ENCODE peak calls at places on chromosomes 7 and 10, in eight cellular contexts. Q, U, I, X, F, W, G and O are unnamed samples.

GRCh38 chr7:25858562-25859411 is 293.2 kb upstream of the NFE2L3 start:
- DNase-seq in Q (no peak), F (no peak), I (no peak), X (no peak), G (no peak), U (no peak), W (no peak), O (no peak)

GRCh38 chr10:126060232-126060935 is 164.0 kb downstream of the FANK1 start:
- DNase-seq in U (peak), F (no peak), G (no peak), I (peak), X (no peak), Q (no peak), W (peak), O (no peak)

GRCh38 chr10:48282829-48283228 is 8.3 kb upstream of the FRMPD2 start:
- DNase-seq in Q (no peak), U (no peak), G (no peak), F (no peak), X (no peak), W (no peak), I (no peak), O (no peak)

GRCh38 chr7:119562839-119563238 is 710.1 kb upstream of the KCND2 start:
- DNase-seq in F (no peak), X (no peak), U (no peak), W (no peak), G (no peak), Q (no peak), I (no peak), O (no peak)

GRCh38 chr10:44069573-44069972 is 315.3 kb downstream of the CXCL12 start:
- DNase-seq in Q (no peak), G (no peak), I (no peak), F (peak), W (no peak), U (no peak), X (no peak), O (no peak)

GRCh38 chr7:74482629-74483401 is 29.1 kb downstream of the GTF2IRD1 start:
- DNase-seq in F (no peak), G (no peak), W (peak), Q (no peak), X (no peak), U (peak), I (no peak), O (no peak)

GRCh38 chr7:44402401-44403096 is 77.2 kb upstream of the CAMK2B start:
- DNase-seq in U (no peak), X (no peak), I (no peak), Q (no peak), W (no peak), F (no peak), G (no peak), O (no peak)

GRCh38 chr10:84075226-84076046 is 63.9 kb upstream of the GHITM start:
- DNase-seq in F (no peak), G (no peak), I (no peak), W (no peak), U (no peak), X (no peak), Q (no peak), O (no peak)

GRCh38 chr7:109984726-109985125 is 1106.2 kb upstream of the LRRN3 start:
- DNase-seq in X (no peak), I (no peak), U (no peak), W (no peak), F (no peak), Q (no peak), G (no peak), O (no peak)

GRCh38 chr10:75588031-75588430 is 156.6 kb downstream of the LRMDA start:
- DNase-seq in X (no peak), U (no peak), F (no peak), G (no peak), W (no peak), I (no peak), Q (no peak), O (no peak)